ENCODE peak calls at places on chromosomes 13 and 19, in six cellular contexts. O is GM12891, I is GM12878, F is K562, Z is HepG2, A is H1. P is an unnamed sample.

GRCh38 chr19:58560007-58560887 is 1.8 kb upstream of the UBE2M start:
- DNase-seq in Z (no peak), A (no peak), F (no peak), I (no peak), O (no peak), P (no peak)

GRCh38 chr19:38213469-38213868 is 10.6 kb downstream of the DPF1 start:
- DNase-seq in O (no peak), I (no peak), A (no peak), F (no peak), Z (no peak), P (no peak)

GRCh38 chr19:32339988-32340874 is 5.2 kb upstream of the ZNF507 start:
- DNase-seq in I (no peak), O (peak; percentile 33), A (no peak), Z (peak; percentile 46), F (peak; percentile 60), P (peak; percentile 26)

GRCh38 chr13:29730253-29730652 is 120.2 kb downstream of the UBL3 start:
- DNase-seq in O (no peak), A (no peak), I (no peak), F (no peak), Z (no peak), P (no peak)

GRCh38 chr13:112748947-112749346 is 59.1 kb downstream of the ATP11A start:
- DNase-seq in Z (no peak), F (no peak), O (no peak), I (no peak), A (no peak), P (no peak)

GRCh38 chr13:111225184-111225583 is 95.3 kb upstream of the TEX29 start:
- DNase-seq in O (no peak), Z (no peak), A (no peak), F (no peak), I (no peak), P (no peak)

GRCh38 chr19:6092329-6093286 is 17.7 kb downstream of the RFX2 start:
- DNase-seq in F (peak; percentile 78), A (peak; percentile 34), Z (peak; percentile 56), O (no peak), I (no peak), P (no peak)

GRCh38 chr19:2046046-2046907 is 4.8 kb downstream of the MKNK2 start:
- DNase-seq in O (no peak), I (no peak), Z (no peak), A (no peak), F (no peak), P (no peak)

GRCh38 chr13:106515635-106516254 is 19.7 kb downstream of the EFNB2 start:
- DNase-seq in Z (no peak), O (no peak), A (no peak), I (no peak), F (no peak), P (no peak)

GRCh38 chr13:110415669-110416068 is 108.6 kb downstream of the COL4A2 start:
- DNase-seq in I (no peak), F (peak; percentile 8), Z (peak; percentile 17), A (peak; percentile 15), O (no peak), P (no peak)

GRCh38 chr13:36418022-36418805 is 14.1 kb upstream of the CCNA1 start:
- DNase-seq in A (no peak), O (no peak), Z (no peak), F (no peak), I (peak; percentile 32), P (no peak)

GRCh38 chr13:75537401-75538365 is at the start of gene COMMD6:
- DNase-seq in I (peak; percentile 42), Z (peak; percentile 72), A (peak; percentile 91), O (peak; percentile 76), F (peak; percentile 77), P (peak; percentile 79)

GRCh38 chr13:105847532-105848295 is 687.7 kb downstream of the EFNB2 start:
- DNase-seq in A (no peak), O (no peak), F (no peak), Z (no peak), I (no peak), P (no peak)

DNA sequence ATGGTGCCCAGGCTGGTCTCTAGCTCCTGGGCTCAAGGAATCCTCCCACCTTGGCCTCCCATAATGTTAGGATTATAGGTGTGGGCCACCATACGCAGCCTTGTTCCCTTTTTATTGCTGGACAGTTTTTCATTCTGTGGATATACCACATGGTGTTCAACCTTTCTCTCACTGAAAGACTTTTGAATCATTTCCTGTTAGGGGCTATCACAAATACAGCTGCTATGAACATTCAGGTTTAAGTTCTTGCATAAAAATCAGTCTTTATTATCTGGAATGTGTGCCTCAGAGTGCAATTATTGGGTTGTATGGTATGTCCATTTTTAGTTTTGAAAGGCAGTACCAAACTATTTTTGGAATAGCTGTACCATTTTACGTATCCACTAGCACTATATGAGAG is 647.2 kb downstream of the LIG4 start:
- DNase-seq in Z (no peak), F (no peak), O (no peak), I (no peak), A (no peak), P (no peak)
- TF ChIP-seq TAF1 in Z (no peak), F (no peak), O (no peak), I (no peak), A (no peak), P (no peak)

GRCh38 chr19:49210108-49210900 is 52.7 kb downstream of the TRPM4 start:
- DNase-seq in A (peak; percentile 97), Z (no peak), I (no peak), O (no peak), F (peak; percentile 93), P (no peak)
- TF ChIP-seq POLR2AphosphoS5 in A (peak; percentile 40), Z (no peak), I (no peak), O (no peak), F (no peak), P (no peak)

GRCh38 chr19:51478381-51479285 is at the start of gene CEACAM18:
- DNase-seq in A (no peak), O (no peak), I (no peak), Z (no peak), F (peak; percentile 35), P (no peak)
- TF ChIP-seq POLR2A in A (no peak), O (no peak), I (no peak), Z (no peak), F (no peak), P (no peak)

GRCh38 chr13:90311929-90312328 is 1035.6 kb upstream of the MIR17HG start:
- DNase-seq in F (no peak), A (no peak), I (no peak), Z (no peak), O (no peak), P (no peak)

GRCh38 chr13:90320663-90321062 is 1026.8 kb upstream of the MIR17HG start:
- DNase-seq in I (no peak), O (no peak), F (no peak), A (no peak), Z (no peak), P (no peak)

GRCh38 chr13:90315061-90315460 is 1032.4 kb upstream of the MIR17HG start:
- DNase-seq in F (no peak), I (no peak), O (no peak), A (no peak), Z (no peak), P (no peak)
- TF ChIP-seq TAF1 in F (no peak), I (no peak), O (no peak), A (no peak), Z (no peak), P (no peak)